ENCODE peak calls at places on chromosomes 16 and 17, in four cellular contexts. One of them, this sample, is unnamed.

GRCh38 chr17:75878174-75878998 is at the start of gene TRIM47:
- DNase-seq in GM23338: peak; percentile 77
- DNase-seq in type B pancreatic cell: no peak
- DNase-seq in B cell: no peak
- DNase-seq in this sample: no peak

GRCh38 chr17:63113167-63113566 is 147.1 kb downstream of the TANC2 start:
- DNase-seq in type B pancreatic cell: no peak
- DNase-seq in GM23338: peak; percentile 61
- DNase-seq in B cell: no peak
- DNase-seq in this sample: no peak

GRCh38 chr17:75130632-75131277 is 787 bp downstream of the NT5C start:
- DNase-seq in GM23338: peak; percentile 91
- DNase-seq in B cell: no peak
- DNase-seq in type B pancreatic cell: no peak
- DNase-seq in this sample: peak; percentile 28

GRCh38 chr16:24499193-24499814 is 40.1 kb upstream of the RBBP6 start:
- DNase-seq in B cell: no peak
- DNase-seq in GM23338: peak; percentile 91
- DNase-seq in type B pancreatic cell: no peak
- DNase-seq in this sample: no peak

GRCh38 chr16:89256651-89257254 is 39.2 kb downstream of the ZNF778 start:
- DNase-seq in GM23338: peak; percentile 89
- DNase-seq in B cell: no peak
- DNase-seq in type B pancreatic cell: no peak
- DNase-seq in this sample: peak; percentile 75

GRCh38 chr16:19192865-19193264 is 24.8 kb downstream of the SYT17 start:
- DNase-seq in GM23338: no peak
- DNase-seq in B cell: no peak
- DNase-seq in type B pancreatic cell: no peak
- DNase-seq in this sample: no peak

GRCh38 chr16:67461600-67462278 is 19.2 kb downstream of the ATP6V0D1 start:
- DNase-seq in GM23338: no peak
- DNase-seq in type B pancreatic cell: no peak
- DNase-seq in B cell: no peak
- DNase-seq in this sample: no peak

GRCh38 chr17:1649844-1650409 is at the start of gene RILP:
- DNase-seq in type B pancreatic cell: peak; percentile 73
- DNase-seq in GM23338: peak; percentile 69
- DNase-seq in B cell: no peak
- DNase-seq in this sample: no peak

GRCh38 chr17:38735161-38735997 is 5.2 kb downstream of the CISD3 start:
- DNase-seq in GM23338: peak; percentile 86
- DNase-seq in B cell: peak; percentile 76
- DNase-seq in type B pancreatic cell: no peak
- DNase-seq in this sample: peak; percentile 78

GRCh38 chr17:5793899-5794298 is 209.6 kb upstream of the NLRP1 start:
- DNase-seq in GM23338: peak; percentile 80
- DNase-seq in B cell: no peak
- DNase-seq in type B pancreatic cell: no peak
- DNase-seq in this sample: no peak

GRCh38 chr17:6124856-6125255 is 54.7 kb downstream of the WSCD1 start:
- DNase-seq in GM23338: no peak
- DNase-seq in B cell: no peak
- DNase-seq in type B pancreatic cell: no peak
- DNase-seq in this sample: no peak

GRCh38 chr16:77993586-77993985 is 28.8 kb upstream of the CLEC3A start:
- DNase-seq in type B pancreatic cell: no peak
- DNase-seq in B cell: no peak
- DNase-seq in GM23338: peak; percentile 22
- DNase-seq in this sample: no peak

GRCh38 chr17:60390881-60391418 is 983 bp downstream of the USP32 start:
- DNase-seq in B cell: no peak
- DNase-seq in GM23338: no peak
- DNase-seq in type B pancreatic cell: no peak
- DNase-seq in this sample: peak; percentile 22

GRCh38 chr17:36851230-36851629 is 86.0 kb upstream of the LHX1 start:
- DNase-seq in type B pancreatic cell: no peak
- DNase-seq in GM23338: no peak
- DNase-seq in B cell: no peak
- DNase-seq in this sample: no peak

GRCh38 chr17:17028059-17028877 is 14.0 kb upstream of the MPRIP start:
- DNase-seq in type B pancreatic cell: peak; percentile 86
- DNase-seq in GM23338: peak; percentile 69
- DNase-seq in B cell: no peak
- DNase-seq in this sample: no peak

GRCh38 chr17:14330492-14330920 is 29.6 kb downstream of the HS3ST3B1 start:
- DNase-seq in type B pancreatic cell: no peak
- DNase-seq in GM23338: peak; percentile 62
- DNase-seq in B cell: no peak
- DNase-seq in this sample: no peak

GRCh38 chr16:85036398-85037049 is 8.9 kb downstream of the KIAA0513 start:
- DNase-seq in B cell: no peak
- DNase-seq in type B pancreatic cell: no peak
- DNase-seq in GM23338: no peak
- DNase-seq in this sample: no peak

GRCh38 chr16:76683051-76683450 is 405.9 kb downstream of the CNTNAP4 start:
- DNase-seq in GM23338: peak; percentile 55
- DNase-seq in type B pancreatic cell: no peak
- DNase-seq in B cell: no peak
- DNase-seq in this sample: no peak

GRCh38 chr17:30278032-30278431 is 13.7 kb downstream of the BLMH start:
- DNase-seq in B cell: no peak
- DNase-seq in type B pancreatic cell: no peak
- DNase-seq in GM23338: peak; percentile 35
- DNase-seq in this sample: no peak

GRCh38 chr16:53498984-53499383 is 4.0 kb downstream of the AKTIP start:
- DNase-seq in type B pancreatic cell: no peak
- DNase-seq in GM23338: no peak
- DNase-seq in B cell: no peak
- DNase-seq in this sample: no peak

GRCh38 chr16:53489754-53490153 is 13.3 kb downstream of the AKTIP start:
- DNase-seq in type B pancreatic cell: no peak
- DNase-seq in B cell: no peak
- DNase-seq in GM23338: no peak
- DNase-seq in this sample: no peak

GRCh38 chr16:53492499-53492898 is 10.5 kb downstream of the AKTIP start:
- DNase-seq in type B pancreatic cell: no peak
- DNase-seq in GM23338: no peak
- DNase-seq in B cell: no peak
- DNase-seq in this sample: no peak

GRCh38 chr16:53495325-53495724 is 7.7 kb downstream of the AKTIP start:
- DNase-seq in GM23338: peak; percentile 57
- DNase-seq in B cell: no peak
- DNase-seq in type B pancreatic cell: no peak
- DNase-seq in this sample: no peak
- TF ChIP-seq CTCF in GM23338: peak; percentile 41
- TF ChIP-seq CTCF in B cell: no peak
- TF ChIP-seq CTCF in type B pancreatic cell: no peak
- TF ChIP-seq CTCF in this sample: no peak

DNA sequence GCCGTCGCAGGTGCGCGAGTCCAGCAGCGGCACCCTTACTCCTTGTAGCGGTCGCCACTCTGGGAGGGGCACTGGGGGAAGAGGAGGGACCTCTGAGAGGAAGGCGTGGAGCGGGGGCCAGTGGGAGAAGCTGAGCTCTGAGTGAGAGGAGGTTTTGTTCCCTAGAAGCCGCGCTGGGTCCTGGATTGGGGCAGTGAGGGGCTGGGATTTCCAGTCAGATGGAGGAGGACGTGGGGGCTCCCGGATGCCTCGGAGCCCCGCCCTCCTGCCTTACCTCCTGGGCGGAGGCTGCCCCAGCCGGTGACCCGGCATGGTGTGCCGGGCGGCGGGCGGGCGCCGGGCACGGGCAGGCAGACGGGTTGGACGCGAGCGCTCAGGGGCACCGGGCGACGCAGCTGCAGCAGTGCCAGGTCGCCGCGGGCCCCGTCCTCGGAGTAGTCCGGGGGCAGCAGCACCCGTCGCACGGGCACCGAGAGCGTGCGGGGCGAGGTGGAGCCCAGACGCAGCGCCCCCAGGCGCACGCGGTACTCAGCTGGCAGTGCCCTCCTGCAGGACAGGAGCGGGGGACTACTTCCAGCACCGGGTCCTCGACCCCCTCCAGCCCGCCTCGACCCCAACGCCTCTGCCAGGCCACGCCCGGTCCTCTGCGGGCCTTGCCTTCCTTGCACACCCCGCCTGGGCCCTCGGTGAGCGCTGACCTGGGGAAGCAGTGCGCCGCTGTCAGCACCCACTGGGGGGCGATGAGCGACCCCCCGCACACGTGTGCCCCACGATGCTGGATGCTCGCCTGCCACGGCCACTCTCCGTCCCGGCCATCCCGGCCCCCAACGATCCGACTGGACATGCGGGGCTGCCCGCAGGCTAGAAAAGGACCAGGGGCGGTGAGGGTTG is 2.0 kb downstream of the PRSS33 start:
- DNase-seq in GM23338: peak; percentile 56
- DNase-seq in type B pancreatic cell: no peak
- DNase-seq in B cell: no peak
- DNase-seq in this sample: peak; percentile 13
- TF ChIP-seq CTCF in GM23338: peak; percentile 36
- TF ChIP-seq CTCF in type B pancreatic cell: no peak
- TF ChIP-seq CTCF in B cell: no peak
- TF ChIP-seq CTCF in this sample: no peak

GRCh38 chr16:48276102-48276501 is 28.8 kb upstream of the ABCC11 start:
- DNase-seq in type B pancreatic cell: no peak
- DNase-seq in GM23338: no peak
- DNase-seq in B cell: no peak
- DNase-seq in this sample: no peak

GRCh38 chr16:48269011-48269410 is 21.7 kb upstream of the ABCC11 start:
- DNase-seq in GM23338: no peak
- DNase-seq in B cell: no peak
- DNase-seq in type B pancreatic cell: no peak
- DNase-seq in this sample: no peak

GRCh38 chr16:48272837-48273421 is 25.6 kb upstream of the ABCC11 start:
- DNase-seq in GM23338: no peak
- DNase-seq in type B pancreatic cell: no peak
- DNase-seq in B cell: no peak
- DNase-seq in this sample: no peak

GRCh38 chr16:48274476-48274875 is 27.1 kb upstream of the ABCC11 start:
- DNase-seq in GM23338: no peak
- DNase-seq in B cell: no peak
- DNase-seq in type B pancreatic cell: no peak
- DNase-seq in this sample: no peak

GRCh38 chr16:48271728-48272127 is 24.4 kb upstream of the ABCC11 start:
- DNase-seq in B cell: no peak
- DNase-seq in type B pancreatic cell: no peak
- DNase-seq in GM23338: no peak
- DNase-seq in this sample: no peak
- TF ChIP-seq CTCF in B cell: no peak
- TF ChIP-seq CTCF in type B pancreatic cell: peak; percentile 34
- TF ChIP-seq CTCF in GM23338: no peak
- TF ChIP-seq CTCF in this sample: no peak

DNA sequence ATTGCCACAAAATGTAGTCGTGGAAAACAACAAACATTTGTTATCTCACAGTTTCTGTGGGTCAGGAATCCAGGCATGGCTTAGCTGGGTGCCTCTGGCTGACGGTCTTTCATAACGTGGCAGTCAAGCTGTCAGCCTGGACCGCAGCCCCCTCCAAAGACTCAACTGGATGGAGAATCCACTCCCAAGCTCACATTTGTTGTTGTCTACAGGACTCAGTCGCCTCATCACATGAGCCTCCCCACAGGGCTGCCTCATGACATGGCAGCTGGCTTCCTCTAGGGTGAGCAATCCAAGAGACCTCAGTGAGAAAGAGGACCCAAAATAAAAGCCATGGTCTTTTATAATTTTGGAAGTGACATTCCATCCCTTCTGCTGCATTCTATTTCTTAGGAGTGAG is 34.7 kb upstream of the AKAP1 start:
- DNase-seq in GM23338: no peak
- DNase-seq in B cell: no peak
- DNase-seq in type B pancreatic cell: no peak
- DNase-seq in this sample: no peak
- TF ChIP-seq CTCF in GM23338: peak; percentile 10
- TF ChIP-seq CTCF in B cell: no peak
- TF ChIP-seq CTCF in type B pancreatic cell: no peak
- TF ChIP-seq CTCF in this sample: no peak

GRCh38 chr16:12340151-12340733 is 363.7 kb downstream of the SNX29 start:
- DNase-seq in type B pancreatic cell: no peak
- DNase-seq in GM23338: peak; percentile 85
- DNase-seq in B cell: no peak
- DNase-seq in this sample: no peak

GRCh38 chr16:12341966-12342365 is 365.4 kb downstream of the SNX29 start:
- DNase-seq in GM23338: no peak
- DNase-seq in type B pancreatic cell: no peak
- DNase-seq in B cell: peak; percentile 5
- DNase-seq in this sample: no peak

GRCh38 chr16:12343913-12344312 is 367.4 kb downstream of the SNX29 start:
- DNase-seq in type B pancreatic cell: no peak
- DNase-seq in B cell: no peak
- DNase-seq in GM23338: no peak
- DNase-seq in this sample: no peak

GRCh38 chr16:12339686-12340085 is 363.2 kb downstream of the SNX29 start:
- DNase-seq in GM23338: no peak
- DNase-seq in B cell: no peak
- DNase-seq in type B pancreatic cell: no peak
- DNase-seq in this sample: no peak

GRCh38 chr16:12341423-12341822 is 364.9 kb downstream of the SNX29 start:
- DNase-seq in GM23338: no peak
- DNase-seq in B cell: peak; percentile 36
- DNase-seq in type B pancreatic cell: no peak
- DNase-seq in this sample: no peak
- TF ChIP-seq CTCF in GM23338: no peak
- TF ChIP-seq CTCF in B cell: no peak
- TF ChIP-seq CTCF in type B pancreatic cell: no peak
- TF ChIP-seq CTCF in this sample: no peak

DNA sequence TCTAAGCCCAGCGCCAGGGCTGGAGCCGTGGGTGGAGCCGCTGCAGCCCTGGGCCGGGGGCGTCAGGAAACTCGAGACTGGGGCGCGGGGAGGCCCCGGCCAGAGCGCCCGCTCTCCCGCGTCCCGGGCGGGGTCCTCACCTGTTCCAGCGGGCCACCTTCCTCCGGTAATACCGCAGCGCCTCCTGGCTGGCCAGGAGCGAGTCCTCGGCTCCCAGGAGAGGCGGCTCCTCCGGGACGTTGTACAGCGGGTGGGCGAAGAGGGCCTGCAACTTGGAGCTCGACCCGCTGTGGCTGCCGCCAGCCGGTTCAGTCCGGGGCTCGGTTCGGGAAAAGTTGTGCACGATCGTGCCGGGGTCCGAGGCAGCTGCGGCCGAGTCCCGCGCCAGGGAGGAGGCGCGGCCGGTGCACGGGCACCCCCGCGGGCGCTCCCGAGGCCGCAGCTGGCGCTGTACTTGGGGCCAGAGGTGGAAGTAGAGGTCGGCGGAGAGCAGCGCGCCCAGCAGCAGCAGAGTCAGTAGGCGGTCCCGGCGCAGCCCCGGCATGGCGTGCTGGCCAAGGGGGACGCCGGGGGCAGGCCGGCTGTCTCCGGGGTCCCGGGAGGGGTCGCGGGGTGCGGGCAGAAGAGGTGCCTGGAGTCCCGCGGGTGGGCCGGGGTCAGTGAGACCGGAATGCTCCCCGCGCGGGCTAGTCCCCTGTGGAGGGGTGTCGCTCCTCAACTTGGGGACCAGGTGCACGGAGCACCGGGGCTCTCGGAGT is 865 bp downstream of the FAM20A start:
- DNase-seq in type B pancreatic cell: peak; percentile 70
- DNase-seq in GM23338: peak; percentile 84
- DNase-seq in B cell: no peak
- DNase-seq in this sample: no peak
- TF ChIP-seq CTCF in type B pancreatic cell: peak; percentile 35
- TF ChIP-seq CTCF in GM23338: peak; percentile 73
- TF ChIP-seq CTCF in B cell: no peak
- TF ChIP-seq CTCF in this sample: no peak